ENCODE peak calls at places on chromosomes 6 and 20, in four cellular contexts. One of them, this sample, is unnamed.

GRCh38 chr6:157980288-157981131 is 1.2 kb upstream of the SYNJ2 start:
- DNase-seq in HFF-Myc: no peak
- DNase-seq in glutamatergic neuron: no peak
- DNase-seq in adrenal gland: no peak
- DNase-seq in this sample: no peak

GRCh38 chr6:151806757-151807512 is 547 bp upstream of the ESR1 start:
- DNase-seq in HFF-Myc: no peak
- DNase-seq in glutamatergic neuron: no peak
- DNase-seq in adrenal gland: no peak
- DNase-seq in this sample: no peak

GRCh38 chr20:34861386-34862084 is 11.1 kb downstream of the GGT7 start:
- DNase-seq in HFF-Myc: no peak
- DNase-seq in glutamatergic neuron: no peak
- DNase-seq in adrenal gland: no peak
- DNase-seq in this sample: peak

GRCh38 chr20:40286991-40287531 is 402.0 kb downstream of the MAFB start:
- DNase-seq in HFF-Myc: no peak
- DNase-seq in glutamatergic neuron: no peak
- DNase-seq in adrenal gland: peak
- DNase-seq in this sample: no peak

GRCh38 chr6:31958412-31958740 is 395 bp downstream of the NELFE start:
- DNase-seq in HFF-Myc: no peak
- DNase-seq in glutamatergic neuron: no peak
- DNase-seq in adrenal gland: no peak
- DNase-seq in this sample: no peak

GRCh38 chr6:38638941-38639497 is 710 bp downstream of the BTBD9 start:
- DNase-seq in HFF-Myc: no peak
- DNase-seq in glutamatergic neuron: peak
- DNase-seq in adrenal gland: peak
- DNase-seq in this sample: no peak

GRCh38 chr6:168578036-168578435 is 137.1 kb downstream of the SMOC2 start:
- DNase-seq in HFF-Myc: no peak
- DNase-seq in glutamatergic neuron: no peak
- DNase-seq in adrenal gland: no peak
- DNase-seq in this sample: no peak

GRCh38 chr6:35024601-35025054 is 116.5 kb downstream of the TCP11 start:
- DNase-seq in HFF-Myc: no peak
- DNase-seq in glutamatergic neuron: peak
- DNase-seq in adrenal gland: peak
- DNase-seq in this sample: peak

GRCh38 chr6:85191656-85192055 is 258.2 kb upstream of the NT5E start:
- DNase-seq in HFF-Myc: no peak
- DNase-seq in glutamatergic neuron: no peak
- DNase-seq in adrenal gland: no peak
- DNase-seq in this sample: no peak

GRCh38 chr6:27651371-27651732 is 178.4 kb upstream of the ZNF184 start:
- DNase-seq in HFF-Myc: no peak
- DNase-seq in glutamatergic neuron: no peak
- DNase-seq in adrenal gland: no peak
- DNase-seq in this sample: no peak

GRCh38 chr6:108653864-108654402 is 93.2 kb downstream of the FOXO3 start:
- DNase-seq in HFF-Myc: no peak
- DNase-seq in glutamatergic neuron: no peak
- DNase-seq in adrenal gland: no peak
- DNase-seq in this sample: no peak

GRCh38 chr6:90044833-90045337 is 150.6 kb downstream of the GJA10 start:
- DNase-seq in HFF-Myc: peak
- DNase-seq in glutamatergic neuron: no peak
- DNase-seq in adrenal gland: no peak
- DNase-seq in this sample: no peak

GRCh38 chr6:42047790-42048405 is 2.4 kb upstream of the TAF8 start:
- DNase-seq in HFF-Myc: no peak
- DNase-seq in glutamatergic neuron: peak
- DNase-seq in adrenal gland: no peak
- DNase-seq in this sample: no peak

GRCh38 chr20:4016349-4017050 is 1.1 kb upstream of the RNF24 start:
- DNase-seq in HFF-Myc: no peak
- DNase-seq in glutamatergic neuron: no peak
- DNase-seq in adrenal gland: no peak
- DNase-seq in this sample: no peak

GRCh38 chr6:54680531-54680930 is 166.0 kb upstream of the FAM83B start:
- DNase-seq in HFF-Myc: no peak
- DNase-seq in glutamatergic neuron: no peak
- DNase-seq in adrenal gland: no peak
- DNase-seq in this sample: no peak

GRCh38 chr6:27873101-27874030 is 38.8 kb downstream of the OR2B2 start:
- DNase-seq in HFF-Myc: peak
- DNase-seq in glutamatergic neuron: peak
- DNase-seq in adrenal gland: peak
- DNase-seq in this sample: peak

GRCh38 chr20:47708953-47709833 is 76.1 kb downstream of the SULF2 start:
- DNase-seq in HFF-Myc: no peak
- DNase-seq in glutamatergic neuron: no peak
- DNase-seq in adrenal gland: no peak
- DNase-seq in this sample: no peak

GRCh38 chr20:58237318-58238182 is 9.1 kb upstream of the ANKRD60 start:
- DNase-seq in HFF-Myc: no peak
- DNase-seq in glutamatergic neuron: no peak
- DNase-seq in adrenal gland: no peak
- DNase-seq in this sample: no peak

GRCh38 chr20:19808498-19808897 is 50.4 kb downstream of the RIN2 start:
- DNase-seq in HFF-Myc: no peak
- DNase-seq in glutamatergic neuron: no peak
- DNase-seq in adrenal gland: no peak
- DNase-seq in this sample: no peak

GRCh38 chr6:51350308-51350904 is 531.7 kb downstream of the TFAP2B start:
- DNase-seq in HFF-Myc: no peak
- DNase-seq in glutamatergic neuron: no peak
- DNase-seq in adrenal gland: no peak
- DNase-seq in this sample: no peak